ENCODE peak calls at places on chromosome 7, in seven cellular contexts. N, M, Z, H, C, R and S are unnamed samples.

GRCh38 chr7:165661-166369 is 26.6 kb upstream of the FAM20C start:
- DNase-seq in Z (no peak), N (no peak), H (no peak), C (no peak), R (no peak), M (peak; percentile 41), S (no peak)

GRCh38 chr7:696426-697258 is 29.9 kb upstream of the DNAAF5 start:
- DNase-seq in M (no peak), N (no peak), R (no peak), C (no peak), H (no peak), Z (no peak), S (no peak)

GRCh38 chr7:21461282-21461681 is 33.4 kb downstream of the SP4 start:
- DNase-seq in Z (no peak), C (no peak), H (no peak), M (no peak), R (no peak), N (no peak), S (no peak)

GRCh38 chr7:41107330-41107937 is 595.5 kb downstream of the INHBA start:
- DNase-seq in R (no peak), M (peak; percentile 79), N (peak; percentile 67), Z (peak; percentile 94), C (peak; percentile 12), H (peak; percentile 29), S (no peak)

GRCh38 chr7:31020652-31021051 is 31.5 kb upstream of the ADCYAP1R1 start:
- DNase-seq in M (no peak), Z (no peak), H (no peak), N (no peak), R (no peak), C (no peak), S (no peak)

GRCh38 chr7:33614357-33615132 is 290.8 kb upstream of the BMPER start:
- DNase-seq in C (no peak), Z (no peak), R (no peak), M (peak; percentile 15), N (no peak), H (no peak), S (no peak)

GRCh38 chr7:142362349-142362748 is 104.5 kb upstream of the PRSS58 start:
- DNase-seq in M (no peak), H (no peak), Z (no peak), R (no peak), C (no peak), N (no peak), S (no peak)

GRCh38 chr7:3243256-3243655 is 57.8 kb upstream of the SDK1 start:
- DNase-seq in N (no peak), Z (no peak), C (no peak), M (no peak), R (no peak), H (no peak), S (no peak)

GRCh38 chr7:149855368-149856305 is 17.5 kb downstream of the ZNF862 start:
- DNase-seq in N (peak; percentile 88), R (no peak), C (no peak), H (peak; percentile 52), M (peak; percentile 61), Z (no peak), S (peak; percentile 58)

GRCh38 chr7:11714676-11715075 is 117.3 kb downstream of the THSD7A start:
- DNase-seq in Z (no peak), H (no peak), N (no peak), M (no peak), C (no peak), R (no peak), S (no peak)

GRCh38 chr7:10121641-10122040 is 852.0 kb upstream of the PHF14 start:
- DNase-seq in H (no peak), C (no peak), M (no peak), N (no peak), Z (no peak), R (no peak), S (no peak)

GRCh38 chr7:111864291-111864976 is 302.1 kb upstream of the IMMP2L start:
- DNase-seq in N (peak; percentile 62), C (no peak), Z (no peak), M (no peak), H (no peak), R (no peak), S (no peak)

GRCh38 chr7:105826143-105826542 is 50.3 kb downstream of the ATXN7L1 start:
- DNase-seq in C (no peak), H (peak; percentile 83), M (no peak), Z (no peak), R (no peak), N (peak; percentile 34), S (no peak)

GRCh38 chr7:92621026-92621540 is 30.9 kb upstream of the FAM133B start:
- DNase-seq in M (peak; percentile 84), H (peak; percentile 89), C (peak; percentile 49), Z (peak; percentile 66), R (peak; percentile 61), N (peak; percentile 94), S (peak; percentile 18)

GRCh38 chr7:51430480-51431086 is 114.0 kb upstream of the COBL start:
- DNase-seq in H (peak; percentile 62), R (no peak), M (peak; percentile 78), N (peak; percentile 12), Z (no peak), C (peak; percentile 49), S (peak; percentile 78)

GRCh38 chr7:138342990-138343389 is 117.1 kb upstream of the TRIM24 start:
- DNase-seq in C (no peak), N (no peak), H (no peak), M (no peak), R (no peak), Z (no peak), S (no peak)

GRCh38 chr7:4681922-4682620 is at the start of gene FOXK1:
- DNase-seq in Z (no peak), H (peak; percentile 91), C (peak; percentile 87), N (peak; percentile 65), M (peak; percentile 91), R (peak; percentile 73), S (peak; percentile 41)

GRCh38 chr7:99386584-99387238 is 12.2 kb downstream of the ARPC1B start:
- DNase-seq in C (no peak), M (no peak), H (peak; percentile 59), R (no peak), Z (no peak), N (peak; percentile 37), S (no peak)

GRCh38 chr7:100435401-100436304 is 644 bp downstream of the PPP1R35 start:
- DNase-seq in H (peak; percentile 61), Z (no peak), M (peak; percentile 68), R (peak; percentile 33), N (no peak), C (peak; percentile 64), S (no peak)

GRCh38 chr7:132872034-132872433 is 209.9 kb downstream of the CHCHD3 start:
- DNase-seq in R (no peak), M (no peak), C (no peak), Z (no peak), N (no peak), H (no peak), S (no peak)

GRCh38 chr7:128236924-128237586 is 4.0 kb upstream of the LEP start:
- DNase-seq in H (peak; percentile 92), N (peak; percentile 90), Z (peak; percentile 98), R (peak; percentile 3), C (no peak), M (no peak), S (no peak)

GRCh38 chr7:28748934-28749584 is 209.1 kb downstream of the TRIL start:
- DNase-seq in N (peak; percentile 71), R (no peak), C (no peak), Z (no peak), H (peak; percentile 67), M (peak; percentile 12), S (no peak)

GRCh38 chr7:28749673-28750072 is 208.5 kb downstream of the TRIL start:
- DNase-seq in C (no peak), R (no peak), N (peak; percentile 23), M (no peak), H (peak; percentile 44), Z (no peak), S (no peak)

GRCh38 chr7:28747854-28748253 is 210.3 kb downstream of the TRIL start:
- DNase-seq in Z (no peak), M (no peak), N (no peak), C (no peak), H (no peak), R (no peak), S (no peak)

GRCh38 chr7:28747404-28747803 is 210.7 kb downstream of the TRIL start:
- DNase-seq in C (no peak), H (no peak), N (no peak), R (no peak), M (no peak), Z (no peak), S (no peak)

DNA sequence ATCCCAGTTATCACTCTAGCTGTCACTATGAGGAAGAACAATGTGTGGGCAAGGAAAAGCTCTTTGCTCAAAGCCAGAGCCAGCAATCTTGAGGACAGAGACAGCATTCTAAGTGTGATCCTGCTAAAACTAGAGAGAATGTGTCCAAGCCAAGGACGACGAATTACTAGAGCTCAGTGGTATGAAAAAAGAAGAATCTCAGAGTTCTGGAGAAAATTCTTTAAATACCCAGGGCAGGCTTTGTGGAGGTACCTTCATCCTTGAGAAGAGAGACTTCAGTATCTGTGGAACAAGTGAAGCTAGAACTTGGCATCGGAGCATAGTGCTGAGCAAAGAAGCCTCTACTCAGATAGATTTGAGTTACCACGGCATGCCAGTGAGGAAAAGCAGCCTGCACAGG is 209.8 kb downstream of the TRIL start:
- DNase-seq in C (no peak), Z (no peak), H (no peak), N (no peak), M (no peak), R (no peak), S (no peak)
- H3K27ac ChIP-seq in C (no peak overlapping the region), Z (no peak overlapping the region), H (no peak overlapping the region), N (no peak overlapping the region), M (no peak overlapping the region), R (no peak overlapping the region), S (peak overlapping the region; percentile 63)

GRCh38 chr7:130418306-130418705 is 22.5 kb downstream of the CEP41 start:
- DNase-seq in N (peak; percentile 30), Z (peak; percentile 75), M (no peak), H (no peak), C (no peak), R (no peak), S (no peak)

GRCh38 chr7:130421685-130422084 is 19.1 kb downstream of the CEP41 start:
- DNase-seq in H (peak; percentile 67), R (no peak), M (no peak), C (no peak), Z (no peak), N (peak; percentile 37), S (no peak)

GRCh38 chr7:130419652-130420051 is 21.2 kb downstream of the CEP41 start:
- DNase-seq in H (no peak), C (no peak), N (peak; percentile 6), R (no peak), Z (peak; percentile 92), M (peak; percentile 39), S (no peak)

GRCh38 chr7:130423636-130424035 is 17.2 kb downstream of the CEP41 start:
- DNase-seq in M (no peak), R (no peak), C (no peak), Z (no peak), N (no peak), H (no peak), S (no peak)

GRCh38 chr7:130420943-130421578 is 19.8 kb downstream of the CEP41 start:
- DNase-seq in Z (no peak), C (no peak), H (peak; percentile 59), M (no peak), R (no peak), N (peak; percentile 28), S (no peak)
- H3K27ac ChIP-seq in Z (peak overlapping the region; percentile 98), C (no peak overlapping the region), H (peak overlapping the region; percentile 55), M (peak overlapping the region; percentile 35), R (no peak overlapping the region), N (no peak overlapping the region), S (peak overlapping the region; percentile 85)

GRCh38 chr7:157764193-157764592 is 427.4 kb downstream of the DNAJB6 start:
- DNase-seq in Z (no peak), H (no peak), C (no peak), N (no peak), R (no peak), M (no peak), S (no peak)
- H3K27ac ChIP-seq in Z (no peak overlapping the region), H (no peak overlapping the region), C (no peak overlapping the region), N (no peak overlapping the region), R (no peak overlapping the region), M (no peak overlapping the region), S (no peak overlapping the region)

GRCh38 chr7:135374736-135375135 is 135.2 kb downstream of the CNOT4 start:
- DNase-seq in N (no peak), C (no peak), M (no peak), R (no peak), H (no peak), Z (no peak), S (no peak)
- H3K27ac ChIP-seq in N (no peak overlapping the region), C (no peak overlapping the region), M (no peak overlapping the region), R (no peak overlapping the region), H (no peak overlapping the region), Z (no peak overlapping the region), S (no peak overlapping the region)